ENCODE peak calls at places on chromosome 16, in nine cellular contexts. Q is activated naive CD4-positive, alpha-beta T cell treated with anti-CD3 and anti-CD28 coated beads, Interleukin-2, amount 10 ng/mL, durations not matched to agents 7 days and 5 days; C is fibroblast of the aortic adventitia; U is iris pigment epithelial cell; E is RWPE1; S is naive thymus-derived CD8-positive, alpha-beta T cell; H is ELF-1; O is naive B cell; A is GM20000. W is an unnamed sample.

GRCh38 chr16:35733278-35733965 is 2274.0 kb downstream of the TP53TG3F start:
- DNase-seq in Q (no peak), C (no peak), U (no peak), E (no peak), S (no peak), H (no peak), O (no peak), A (no peak), W (no peak)

GRCh38 chr16:11621920-11622651 is 35.4 kb upstream of the LITAF start:
- DNase-seq in Q (peak), C (peak), U (no peak), E (no peak), S (peak), H (no peak), O (peak), A (peak), W (no peak)

GRCh38 chr16:87423429-87423828 is 31.3 kb downstream of the MAP1LC3B start:
- DNase-seq in Q (no peak), C (no peak), U (no peak), E (no peak), S (no peak), H (no peak), O (no peak), A (no peak), W (no peak)

GRCh38 chr16:66798162-66798561 is 3.2 kb downstream of the TERB1 start:
- DNase-seq in Q (no peak), C (peak), U (peak), E (no peak), S (no peak), H (no peak), O (no peak), A (no peak), W (no peak)

GRCh38 chr16:3951861-3952332 is 71.4 kb upstream of the CREBBP start:
- DNase-seq in Q (no peak), C (peak), U (peak), E (no peak), S (no peak), H (no peak), O (no peak), A (no peak), W (no peak)

GRCh38 chr16:75584108-75584507 is 17.9 kb downstream of the GABARAPL2 start:
- DNase-seq in Q (no peak), C (no peak), U (no peak), E (no peak), S (no peak), H (no peak), O (peak), A (no peak), W (no peak)

GRCh38 chr16:80347900-80348299 is 192.9 kb upstream of the DYNLRB2 start:
- DNase-seq in Q (no peak), C (peak), U (no peak), E (no peak), S (no peak), H (no peak), O (no peak), A (no peak), W (no peak)

GRCh38 chr16:8660841-8661301 is 13.5 kb upstream of the ABAT start:
- DNase-seq in Q (peak), C (peak), U (peak), E (peak), S (peak), H (peak), O (peak), A (peak), W (peak)

GRCh38 chr16:72372082-72372615 is 200.2 kb upstream of the PMFBP1 start:
- DNase-seq in Q (no peak), C (no peak), U (no peak), E (no peak), S (no peak), H (peak), O (no peak), A (no peak), W (no peak)

GRCh38 chr16:67447508-67448076 is 16.7 kb downstream of the HSD11B2 start:
- DNase-seq in Q (peak), C (peak), U (no peak), E (peak), S (no peak), H (peak), O (peak), A (peak), W (peak)

GRCh38 chr16:49698931-49699715 is 156.8 kb downstream of the ZNF423 start:
- DNase-seq in Q (no peak), C (peak), U (peak), E (no peak), S (no peak), H (peak), O (no peak), A (no peak), W (no peak)

GRCh38 chr16:11272921-11273720 is at the start of gene PRM3:
- DNase-seq in Q (no peak), C (no peak), U (no peak), E (no peak), S (no peak), H (no peak), O (no peak), A (no peak), W (no peak)

GRCh38 chr16:85391769-85392583 is 221.1 kb upstream of the GSE1 start:
- DNase-seq in Q (peak), C (no peak), U (no peak), E (no peak), S (no peak), H (no peak), O (no peak), A (no peak), W (no peak)